ENCODE peak calls at places on chromosome 5, in seven cellular contexts. R, V, K, Z, M, H and L are unnamed samples.

GRCh38 chr5:141870226-141870625 is 8.0 kb downstream of the PCDH1 start:
- DNase-seq in M (peak), H (no peak), R (no peak), K (no peak), Z (no peak), V (no peak), L (no peak)

GRCh38 chr5:33631786-33632185 is 191.0 kb downstream of the TARS1 start:
- DNase-seq in R (peak), Z (no peak), M (no peak), V (no peak), H (no peak), K (no peak), L (no peak)

GRCh38 chr5:10307206-10308148 is at the start of gene CMBL:
- DNase-seq in V (no peak), M (peak), R (peak), Z (peak), K (peak), H (peak), L (no peak)

GRCh38 chr5:141192110-141192725 is at the start of gene PCDHB10:
- DNase-seq in V (no peak), R (no peak), K (peak), M (peak), H (no peak), Z (no peak), L (no peak)

GRCh38 chr5:143673676-143674468 is 138.1 kb upstream of the HMHB1 start:
- DNase-seq in V (no peak), Z (peak), M (no peak), H (no peak), K (no peak), R (no peak), L (no peak)

GRCh38 chr5:124289122-124289521 is 457.3 kb downstream of the ZNF608 start:
- DNase-seq in Z (peak), M (no peak), V (no peak), H (no peak), R (no peak), K (peak), L (no peak)

GRCh38 chr5:170584446-170584845 is 80.6 kb downstream of the KCNIP1 start:
- DNase-seq in Z (no peak), M (no peak), K (no peak), V (no peak), R (no peak), H (no peak), L (no peak)

GRCh38 chr5:139149477-139150199 is 48.5 kb downstream of the SIL1 start:
- DNase-seq in V (no peak), H (no peak), K (no peak), M (no peak), R (peak), Z (no peak), L (no peak)

GRCh38 chr5:158812381-158812780 is 287.3 kb downstream of the EBF1 start:
- DNase-seq in R (no peak), K (peak), M (no peak), V (no peak), H (no peak), Z (no peak), L (no peak)

GRCh38 chr5:61342066-61342465 is 10.0 kb downstream of the ZSWIM6 start:
- DNase-seq in V (no peak), M (no peak), H (no peak), R (peak), Z (no peak), K (no peak), L (peak)

GRCh38 chr5:132044207-132044606 is 16.2 kb upstream of the IL3 start:
- DNase-seq in H (no peak), R (no peak), K (no peak), V (no peak), Z (no peak), M (no peak), L (no peak)

GRCh38 chr5:157574456-157575095 is 999 bp downstream of the ADAM19 start:
- DNase-seq in Z (no peak), M (peak), H (no peak), R (no peak), K (peak), V (no peak), L (no peak)

GRCh38 chr5:176735383-176736265 is 74.7 kb upstream of the UNC5A start:
- DNase-seq in K (no peak), Z (no peak), H (no peak), M (peak), V (no peak), R (no peak), L (no peak)